ENCODE peak calls at places on chromosome 20, in ten cellular contexts. Y, S, D, O, P, U, E, H, V and N are unnamed samples.

GRCh38 chr20:11849976-11850670 is 67.6 kb upstream of the BTBD3 start:
- DNase-seq in Y (no peak), S (no peak), D (no peak), O (no peak), P (no peak), U (no peak), E (no peak), H (no peak), V (no peak), N (no peak)

GRCh38 chr20:24634855-24635254 is 165.4 kb downstream of the SYNDIG1 start:
- DNase-seq in Y (no peak), S (no peak), D (no peak), O (no peak), P (peak; percentile 67), U (no peak), E (peak; percentile 95), H (no peak), V (no peak), N (peak; percentile 92)

GRCh38 chr20:33811763-33812672 is 870 bp downstream of the CHMP4B start:
- DNase-seq in Y (no peak), S (no peak), D (peak; percentile 7), O (peak; percentile 20), P (peak; percentile 53), U (peak; percentile 13), E (no peak), H (peak; percentile 57), V (peak; percentile 48), N (no peak)

GRCh38 chr20:59482581-59483187 is 121.7 kb upstream of the PHACTR3 start:
- DNase-seq in Y (no peak), S (no peak), D (no peak), O (no peak), P (no peak), U (no peak), E (no peak), H (no peak), V (no peak), N (peak; percentile 32)

GRCh38 chr20:60049601-60050000 is 91.4 kb downstream of the CDH26 start:
- DNase-seq in Y (peak; percentile 19), S (no peak), D (no peak), O (no peak), P (no peak), U (no peak), E (no peak), H (no peak), V (no peak), N (peak; percentile 10)

GRCh38 chr20:9319687-9320384 is 194.6 kb upstream of the LAMP5 start:
- DNase-seq in Y (no peak), S (no peak), D (no peak), O (no peak), P (no peak), U (no peak), E (no peak), H (no peak), V (no peak), N (no peak)

GRCh38 chr20:59819496-59820203 is 113.8 kb downstream of the SYCP2 start:
- DNase-seq in Y (peak; percentile 27), S (no peak), D (no peak), O (no peak), P (no peak), U (no peak), E (no peak), H (no peak), V (no peak), N (peak; percentile 28)

GRCh38 chr20:53080969-53081871 is 109.1 kb downstream of the TSHZ2 start:
- DNase-seq in Y (no peak), S (no peak), D (no peak), O (no peak), P (no peak), U (no peak), E (no peak), H (peak; percentile 46), V (no peak), N (peak; percentile 61)